ENCODE peak calls at places on chromosomes 16 and 17, in eight cellular contexts. One of them, this sample, is unnamed.

GRCh38 chr16:57999971-58000705 is at the start of gene ZNF319:
- DNase-seq in stimulated activated CD4-positive, alpha-beta T cell treated with anti-CD3 and anti-CD28 coated beads, TNF-alpha, amount 100 ng/mL, for 48 hours: no peak
- DNase-seq in iPS DF 6.9: no peak
- DNase-seq in iPS-NIHi11: peak; percentile 60
- DNase-seq in head of caudate nucleus: no peak
- DNase-seq in WTC11: peak; percentile 20
- DNase-seq in NCI-H2107: no peak
- DNase-seq in CD4-positive, CD25-positive, alpha-beta regulatory T cell: peak; percentile 28
- DNase-seq in this sample: peak; percentile 66

GRCh38 chr17:71398706-71399620 is 721.9 kb upstream of the SOX9 start:
- DNase-seq in WTC11: no peak
- DNase-seq in NCI-H2107: no peak
- DNase-seq in stimulated activated CD4-positive, alpha-beta T cell treated with anti-CD3 and anti-CD28 coated beads, TNF-alpha, amount 100 ng/mL, for 48 hours: no peak
- DNase-seq in iPS DF 6.9: no peak
- DNase-seq in head of caudate nucleus: no peak
- DNase-seq in iPS-NIHi11: peak; percentile 26
- DNase-seq in CD4-positive, CD25-positive, alpha-beta regulatory T cell: no peak
- DNase-seq in this sample: peak; percentile 2

GRCh38 chr16:997440-998051 is 16.0 kb downstream of the SOX8 start:
- DNase-seq in stimulated activated CD4-positive, alpha-beta T cell treated with anti-CD3 and anti-CD28 coated beads, TNF-alpha, amount 100 ng/mL, for 48 hours: peak; percentile 41
- DNase-seq in iPS DF 6.9: no peak
- DNase-seq in iPS-NIHi11: peak; percentile 91
- DNase-seq in WTC11: peak; percentile 64
- DNase-seq in head of caudate nucleus: peak; percentile 78
- DNase-seq in CD4-positive, CD25-positive, alpha-beta regulatory T cell: peak; percentile 19
- DNase-seq in NCI-H2107: no peak
- DNase-seq in this sample: peak; percentile 59

GRCh38 chr16:28182183-28182582 is 29.6 kb downstream of the XPO6 start:
- DNase-seq in head of caudate nucleus: peak; percentile 23
- DNase-seq in NCI-H2107: no peak
- DNase-seq in iPS-NIHi11: no peak
- DNase-seq in CD4-positive, CD25-positive, alpha-beta regulatory T cell: no peak
- DNase-seq in iPS DF 6.9: no peak
- DNase-seq in stimulated activated CD4-positive, alpha-beta T cell treated with anti-CD3 and anti-CD28 coated beads, TNF-alpha, amount 100 ng/mL, for 48 hours: peak; percentile 53
- DNase-seq in WTC11: no peak
- DNase-seq in this sample: no peak

GRCh38 chr17:31274252-31274651 is 22.8 kb downstream of the OMG start:
- DNase-seq in NCI-H2107: peak; percentile 4
- DNase-seq in head of caudate nucleus: no peak
- DNase-seq in iPS DF 6.9: no peak
- DNase-seq in CD4-positive, CD25-positive, alpha-beta regulatory T cell: no peak
- DNase-seq in stimulated activated CD4-positive, alpha-beta T cell treated with anti-CD3 and anti-CD28 coated beads, TNF-alpha, amount 100 ng/mL, for 48 hours: no peak
- DNase-seq in WTC11: no peak
- DNase-seq in iPS-NIHi11: no peak
- DNase-seq in this sample: no peak

GRCh38 chr16:72805486-72805885 is 242.4 kb downstream of the ZFHX3 start:
- DNase-seq in head of caudate nucleus: no peak
- DNase-seq in NCI-H2107: no peak
- DNase-seq in CD4-positive, CD25-positive, alpha-beta regulatory T cell: no peak
- DNase-seq in WTC11: no peak
- DNase-seq in stimulated activated CD4-positive, alpha-beta T cell treated with anti-CD3 and anti-CD28 coated beads, TNF-alpha, amount 100 ng/mL, for 48 hours: no peak
- DNase-seq in iPS DF 6.9: no peak
- DNase-seq in iPS-NIHi11: no peak
- DNase-seq in this sample: no peak

GRCh38 chr17:1158879-1159278 is 20.9 kb downstream of the ABR start:
- DNase-seq in CD4-positive, CD25-positive, alpha-beta regulatory T cell: no peak
- DNase-seq in WTC11: no peak
- DNase-seq in iPS DF 6.9: no peak
- DNase-seq in stimulated activated CD4-positive, alpha-beta T cell treated with anti-CD3 and anti-CD28 coated beads, TNF-alpha, amount 100 ng/mL, for 48 hours: no peak
- DNase-seq in head of caudate nucleus: no peak
- DNase-seq in iPS-NIHi11: no peak
- DNase-seq in NCI-H2107: no peak
- DNase-seq in this sample: no peak

GRCh38 chr17:41579484-41580243 is 7.0 kb downstream of the KRT14 start:
- DNase-seq in CD4-positive, CD25-positive, alpha-beta regulatory T cell: peak; percentile 16
- DNase-seq in head of caudate nucleus: peak; percentile 75
- DNase-seq in iPS DF 6.9: peak; percentile 97
- DNase-seq in stimulated activated CD4-positive, alpha-beta T cell treated with anti-CD3 and anti-CD28 coated beads, TNF-alpha, amount 100 ng/mL, for 48 hours: peak; percentile 66
- DNase-seq in iPS-NIHi11: peak; percentile 99
- DNase-seq in WTC11: peak; percentile 97
- DNase-seq in NCI-H2107: peak; percentile 85
- DNase-seq in this sample: peak; percentile 87

GRCh38 chr16:3819741-3820724 is 60.5 kb downstream of the CREBBP start:
- DNase-seq in iPS DF 6.9: no peak
- DNase-seq in iPS-NIHi11: no peak
- DNase-seq in NCI-H2107: peak; percentile 87
- DNase-seq in WTC11: no peak
- DNase-seq in stimulated activated CD4-positive, alpha-beta T cell treated with anti-CD3 and anti-CD28 coated beads, TNF-alpha, amount 100 ng/mL, for 48 hours: no peak
- DNase-seq in CD4-positive, CD25-positive, alpha-beta regulatory T cell: no peak
- DNase-seq in head of caudate nucleus: no peak
- DNase-seq in this sample: no peak

GRCh38 chr16:57821149-57821971 is 19.1 kb upstream of the KIFC3 start:
- DNase-seq in NCI-H2107: no peak
- DNase-seq in WTC11: no peak
- DNase-seq in iPS-NIHi11: no peak
- DNase-seq in stimulated activated CD4-positive, alpha-beta T cell treated with anti-CD3 and anti-CD28 coated beads, TNF-alpha, amount 100 ng/mL, for 48 hours: no peak
- DNase-seq in CD4-positive, CD25-positive, alpha-beta regulatory T cell: no peak
- DNase-seq in iPS DF 6.9: no peak
- DNase-seq in head of caudate nucleus: no peak
- DNase-seq in this sample: no peak

GRCh38 chr16:50251375-50252081 is 14.8 kb upstream of the ADCY7 start:
- DNase-seq in iPS-NIHi11: no peak
- DNase-seq in CD4-positive, CD25-positive, alpha-beta regulatory T cell: no peak
- DNase-seq in iPS DF 6.9: no peak
- DNase-seq in head of caudate nucleus: no peak
- DNase-seq in NCI-H2107: no peak
- DNase-seq in stimulated activated CD4-positive, alpha-beta T cell treated with anti-CD3 and anti-CD28 coated beads, TNF-alpha, amount 100 ng/mL, for 48 hours: no peak
- DNase-seq in WTC11: no peak
- DNase-seq in this sample: no peak

GRCh38 chr17:71527311-71527710 is 593.5 kb upstream of the SOX9 start:
- DNase-seq in iPS DF 6.9: no peak
- DNase-seq in CD4-positive, CD25-positive, alpha-beta regulatory T cell: no peak
- DNase-seq in iPS-NIHi11: no peak
- DNase-seq in NCI-H2107: no peak
- DNase-seq in WTC11: no peak
- DNase-seq in stimulated activated CD4-positive, alpha-beta T cell treated with anti-CD3 and anti-CD28 coated beads, TNF-alpha, amount 100 ng/mL, for 48 hours: no peak
- DNase-seq in head of caudate nucleus: no peak
- DNase-seq in this sample: no peak

GRCh38 chr16:81593481-81593880 is 148.9 kb downstream of the CMIP start:
- DNase-seq in iPS DF 6.9: no peak
- DNase-seq in NCI-H2107: peak; percentile 75
- DNase-seq in CD4-positive, CD25-positive, alpha-beta regulatory T cell: no peak
- DNase-seq in iPS-NIHi11: no peak
- DNase-seq in stimulated activated CD4-positive, alpha-beta T cell treated with anti-CD3 and anti-CD28 coated beads, TNF-alpha, amount 100 ng/mL, for 48 hours: no peak
- DNase-seq in head of caudate nucleus: no peak
- DNase-seq in WTC11: no peak
- DNase-seq in this sample: no peak

GRCh38 chr16:25126820-25127232 is 15.3 kb downstream of the LCMT1 start:
- DNase-seq in stimulated activated CD4-positive, alpha-beta T cell treated with anti-CD3 and anti-CD28 coated beads, TNF-alpha, amount 100 ng/mL, for 48 hours: no peak
- DNase-seq in NCI-H2107: no peak
- DNase-seq in head of caudate nucleus: peak; percentile 66
- DNase-seq in CD4-positive, CD25-positive, alpha-beta regulatory T cell: no peak
- DNase-seq in iPS-NIHi11: peak; percentile 23
- DNase-seq in WTC11: no peak
- DNase-seq in iPS DF 6.9: no peak
- DNase-seq in this sample: no peak

GRCh38 chr17:77604301-77605031 is 354.0 kb upstream of the TNRC6C start:
- DNase-seq in iPS DF 6.9: no peak
- DNase-seq in CD4-positive, CD25-positive, alpha-beta regulatory T cell: no peak
- DNase-seq in NCI-H2107: no peak
- DNase-seq in iPS-NIHi11: no peak
- DNase-seq in WTC11: no peak
- DNase-seq in stimulated activated CD4-positive, alpha-beta T cell treated with anti-CD3 and anti-CD28 coated beads, TNF-alpha, amount 100 ng/mL, for 48 hours: no peak
- DNase-seq in head of caudate nucleus: no peak
- DNase-seq in this sample: peak; percentile 18

GRCh38 chr17:70855401-70856054 is 686.2 kb downstream of the KCNJ2 start:
- DNase-seq in iPS-NIHi11: no peak
- DNase-seq in iPS DF 6.9: no peak
- DNase-seq in NCI-H2107: peak; percentile 74
- DNase-seq in CD4-positive, CD25-positive, alpha-beta regulatory T cell: no peak
- DNase-seq in head of caudate nucleus: no peak
- DNase-seq in stimulated activated CD4-positive, alpha-beta T cell treated with anti-CD3 and anti-CD28 coated beads, TNF-alpha, amount 100 ng/mL, for 48 hours: no peak
- DNase-seq in WTC11: no peak
- DNase-seq in this sample: no peak

GRCh38 chr16:9778879-9779278 is 403.3 kb downstream of the GRIN2A start:
- DNase-seq in WTC11: no peak
- DNase-seq in head of caudate nucleus: no peak
- DNase-seq in iPS-NIHi11: peak; percentile 32
- DNase-seq in iPS DF 6.9: peak; percentile 9
- DNase-seq in stimulated activated CD4-positive, alpha-beta T cell treated with anti-CD3 and anti-CD28 coated beads, TNF-alpha, amount 100 ng/mL, for 48 hours: no peak
- DNase-seq in NCI-H2107: no peak
- DNase-seq in CD4-positive, CD25-positive, alpha-beta regulatory T cell: no peak
- DNase-seq in this sample: no peak

GRCh38 chr16:78396046-78396445 is 296.6 kb downstream of the WWOX start:
- DNase-seq in NCI-H2107: no peak
- DNase-seq in WTC11: no peak
- DNase-seq in CD4-positive, CD25-positive, alpha-beta regulatory T cell: no peak
- DNase-seq in stimulated activated CD4-positive, alpha-beta T cell treated with anti-CD3 and anti-CD28 coated beads, TNF-alpha, amount 100 ng/mL, for 48 hours: no peak
- DNase-seq in head of caudate nucleus: no peak
- DNase-seq in iPS DF 6.9: no peak
- DNase-seq in iPS-NIHi11: no peak
- DNase-seq in this sample: no peak

GRCh38 chr17:74008196-74008595 is 195.3 kb upstream of the RPL38 start:
- DNase-seq in iPS-NIHi11: peak; percentile 68
- DNase-seq in WTC11: peak; percentile 46
- DNase-seq in NCI-H2107: no peak
- DNase-seq in head of caudate nucleus: no peak
- DNase-seq in CD4-positive, CD25-positive, alpha-beta regulatory T cell: no peak
- DNase-seq in iPS DF 6.9: peak; percentile 39
- DNase-seq in stimulated activated CD4-positive, alpha-beta T cell treated with anti-CD3 and anti-CD28 coated beads, TNF-alpha, amount 100 ng/mL, for 48 hours: peak; percentile 38
- DNase-seq in this sample: no peak

GRCh38 chr17:81039096-81039495 is 4.1 kb downstream of the BAIAP2 start:
- DNase-seq in CD4-positive, CD25-positive, alpha-beta regulatory T cell: no peak
- DNase-seq in head of caudate nucleus: no peak
- DNase-seq in iPS DF 6.9: no peak
- DNase-seq in NCI-H2107: no peak
- DNase-seq in stimulated activated CD4-positive, alpha-beta T cell treated with anti-CD3 and anti-CD28 coated beads, TNF-alpha, amount 100 ng/mL, for 48 hours: no peak
- DNase-seq in WTC11: no peak
- DNase-seq in iPS-NIHi11: no peak
- DNase-seq in this sample: no peak

GRCh38 chr17:64200080-64201042 is 62.7 kb downstream of the TEX2 start:
- DNase-seq in WTC11: no peak
- DNase-seq in iPS DF 6.9: no peak
- DNase-seq in CD4-positive, CD25-positive, alpha-beta regulatory T cell: no peak
- DNase-seq in head of caudate nucleus: no peak
- DNase-seq in iPS-NIHi11: no peak
- DNase-seq in stimulated activated CD4-positive, alpha-beta T cell treated with anti-CD3 and anti-CD28 coated beads, TNF-alpha, amount 100 ng/mL, for 48 hours: peak; percentile 11
- DNase-seq in NCI-H2107: no peak
- DNase-seq in this sample: no peak

GRCh38 chr17:41734139-41734948 is at the start of gene HAP1:
- DNase-seq in iPS-NIHi11: peak; percentile 87
- DNase-seq in NCI-H2107: no peak
- DNase-seq in WTC11: peak; percentile 78
- DNase-seq in head of caudate nucleus: peak; percentile 62
- DNase-seq in iPS DF 6.9: no peak
- DNase-seq in stimulated activated CD4-positive, alpha-beta T cell treated with anti-CD3 and anti-CD28 coated beads, TNF-alpha, amount 100 ng/mL, for 48 hours: no peak
- DNase-seq in CD4-positive, CD25-positive, alpha-beta regulatory T cell: no peak
- DNase-seq in this sample: peak; percentile 91

GRCh38 chr16:83403751-83404150 is 404.0 kb upstream of the HSBP1 start:
- DNase-seq in NCI-H2107: no peak
- DNase-seq in CD4-positive, CD25-positive, alpha-beta regulatory T cell: no peak
- DNase-seq in head of caudate nucleus: no peak
- DNase-seq in iPS DF 6.9: no peak
- DNase-seq in WTC11: no peak
- DNase-seq in iPS-NIHi11: no peak
- DNase-seq in stimulated activated CD4-positive, alpha-beta T cell treated with anti-CD3 and anti-CD28 coated beads, TNF-alpha, amount 100 ng/mL, for 48 hours: no peak
- DNase-seq in this sample: no peak

GRCh38 chr17:38752119-38752929 is at the start of gene PSMB3:
- DNase-seq in stimulated activated CD4-positive, alpha-beta T cell treated with anti-CD3 and anti-CD28 coated beads, TNF-alpha, amount 100 ng/mL, for 48 hours: peak; percentile 96
- DNase-seq in CD4-positive, CD25-positive, alpha-beta regulatory T cell: peak; percentile 94
- DNase-seq in iPS DF 6.9: peak; percentile 99
- DNase-seq in WTC11: peak; percentile 93
- DNase-seq in NCI-H2107: peak; percentile 91
- DNase-seq in iPS-NIHi11: peak; percentile 96
- DNase-seq in head of caudate nucleus: peak; percentile 99
- DNase-seq in this sample: peak; percentile 96

GRCh38 chr17:78918979-78919378 is 6.2 kb downstream of the TIMP2 start:
- DNase-seq in WTC11: no peak
- DNase-seq in iPS-NIHi11: no peak
- DNase-seq in iPS DF 6.9: no peak
- DNase-seq in stimulated activated CD4-positive, alpha-beta T cell treated with anti-CD3 and anti-CD28 coated beads, TNF-alpha, amount 100 ng/mL, for 48 hours: no peak
- DNase-seq in NCI-H2107: no peak
- DNase-seq in CD4-positive, CD25-positive, alpha-beta regulatory T cell: no peak
- DNase-seq in head of caudate nucleus: no peak
- DNase-seq in this sample: no peak

GRCh38 chr17:40793800-40794199 is 6.0 kb downstream of the KRT28 start:
- DNase-seq in CD4-positive, CD25-positive, alpha-beta regulatory T cell: no peak
- DNase-seq in stimulated activated CD4-positive, alpha-beta T cell treated with anti-CD3 and anti-CD28 coated beads, TNF-alpha, amount 100 ng/mL, for 48 hours: no peak
- DNase-seq in iPS-NIHi11: no peak
- DNase-seq in iPS DF 6.9: no peak
- DNase-seq in head of caudate nucleus: no peak
- DNase-seq in NCI-H2107: no peak
- DNase-seq in WTC11: no peak
- DNase-seq in this sample: no peak

GRCh38 chr17:70137451-70138230 is 31.7 kb upstream of the KCNJ2 start:
- DNase-seq in head of caudate nucleus: peak; percentile 29
- DNase-seq in WTC11: no peak
- DNase-seq in iPS-NIHi11: no peak
- DNase-seq in iPS DF 6.9: no peak
- DNase-seq in NCI-H2107: no peak
- DNase-seq in CD4-positive, CD25-positive, alpha-beta regulatory T cell: no peak
- DNase-seq in stimulated activated CD4-positive, alpha-beta T cell treated with anti-CD3 and anti-CD28 coated beads, TNF-alpha, amount 100 ng/mL, for 48 hours: peak; percentile 11
- DNase-seq in this sample: peak; percentile 11

GRCh38 chr16:57012353-57012752 is 23.0 kb downstream of the NLRC5 start:
- DNase-seq in iPS DF 6.9: no peak
- DNase-seq in CD4-positive, CD25-positive, alpha-beta regulatory T cell: no peak
- DNase-seq in NCI-H2107: no peak
- DNase-seq in head of caudate nucleus: no peak
- DNase-seq in iPS-NIHi11: no peak
- DNase-seq in stimulated activated CD4-positive, alpha-beta T cell treated with anti-CD3 and anti-CD28 coated beads, TNF-alpha, amount 100 ng/mL, for 48 hours: no peak
- DNase-seq in WTC11: peak; percentile 58
- DNase-seq in this sample: no peak

GRCh38 chr16:86044241-86044671 is 145.3 kb downstream of the IRF8 start:
- DNase-seq in stimulated activated CD4-positive, alpha-beta T cell treated with anti-CD3 and anti-CD28 coated beads, TNF-alpha, amount 100 ng/mL, for 48 hours: peak; percentile 48
- DNase-seq in NCI-H2107: no peak
- DNase-seq in iPS DF 6.9: peak; percentile 68
- DNase-seq in head of caudate nucleus: no peak
- DNase-seq in CD4-positive, CD25-positive, alpha-beta regulatory T cell: no peak
- DNase-seq in WTC11: peak; percentile 85
- DNase-seq in iPS-NIHi11: peak; percentile 93
- DNase-seq in this sample: peak; percentile 51

This sample was measured in retina.